ENCODE peak calls at places on chromosomes 7 and 10, in five cellular contexts. A is kidney tubule cell, H is IMR-90, G is WTC11, T is nephron progenitor cell. K is an unnamed sample.

GRCh38 chr7:102859084-102859798 is 53.6 kb upstream of the LRRC17 start:
- DNase-seq in A (no peak), H (no peak), G (no peak), T (no peak), K (no peak)

GRCh38 chr10:30017576-30017975 is 41.8 kb downstream of the JCAD start:
- DNase-seq in A (no peak), H (no peak), G (no peak), T (no peak), K (no peak)

GRCh38 chr10:114996542-114996941 is 58.5 kb downstream of the TRUB1 start:
- DNase-seq in A (no peak), H (peak; percentile 81), G (no peak), T (no peak), K (no peak)

GRCh38 chr7:818031-818699 is 14.1 kb upstream of the SUN1 start:
- DNase-seq in A (peak; percentile 70), H (peak; percentile 85), G (no peak), T (no peak), K (no peak)

GRCh38 chr7:117118579-117119180 is 165.4 kb downstream of the ST7 start:
- DNase-seq in A (no peak), H (no peak), G (no peak), T (no peak), K (no peak)

GRCh38 chr7:42238709-42239395 is 1.8 kb upstream of the GLI3 start:
- DNase-seq in A (peak; percentile 48), H (peak; percentile 84), G (no peak), T (peak; percentile 23), K (no peak)

GRCh38 chr10:102764340-102765257 is 20.9 kb downstream of the WBP1L start:
- DNase-seq in A (no peak), H (peak; percentile 41), G (no peak), T (no peak), K (no peak)

GRCh38 chr10:126663328-126663727 is 7.2 kb downstream of the C10orf90 start:
- DNase-seq in A (no peak), H (no peak), G (no peak), T (no peak), K (no peak)

GRCh38 chr10:32189400-32190084 is 133.3 kb upstream of the KIF5B start:
- DNase-seq in A (peak; percentile 32), H (peak; percentile 35), G (no peak), T (no peak), K (no peak)

GRCh38 chr7:18671176-18671575 is 175.6 kb downstream of the HDAC9 start:
- DNase-seq in A (no peak), H (no peak), G (no peak), T (no peak), K (no peak)

GRCh38 chr10:112361951-112362770 is 11.8 kb upstream of the ACSL5 start:
- DNase-seq in A (peak; percentile 38), H (peak; percentile 37), G (no peak), T (peak; percentile 19), K (no peak)

GRCh38 chr7:35707422-35707821 is 12.5 kb upstream of the HERPUD2 start:
- DNase-seq in A (peak; percentile 39), H (peak; percentile 60), G (no peak), T (no peak), K (no peak)

GRCh38 chr7:3381073-3381685 is 80.1 kb downstream of the SDK1 start:
- DNase-seq in A (no peak), H (no peak), G (no peak), T (no peak), K (no peak)

GRCh38 chr10:31582365-31583052 is 263.5 kb downstream of the ZEB1 start:
- DNase-seq in A (peak; percentile 46), H (peak; percentile 47), G (no peak), T (no peak), K (no peak)

GRCh38 chr7:28732037-28732869 is 225.9 kb downstream of the TRIL start:
- DNase-seq in A (peak; percentile 27), H (peak; percentile 55), G (no peak), T (peak; percentile 40), K (no peak)

K was measured in activated CD8-positive, alpha-beta memory T cell treated with anti-CD3 and anti-CD28 coated beads for 48 hours.